ENCODE peak calls at places on chromosomes 3 and 15, in six cellular contexts. N is upper lobe of left lung, Y is HCT116, L is HepG2, M is K562, Z is GM12878. D is an unnamed sample.

GRCh38 chr3:190504354-190505125 is 9.3 kb upstream of the IL1RAP start:
- ATAC-seq in N (no peak), Y (peak; percentile 78), L (peak; percentile 85), M (no peak), Z (peak; percentile 45), D (no peak)

GRCh38 chr3:110902453-110903085 is 169.0 kb upstream of the NECTIN3 start:
- ATAC-seq in N (no peak), Y (no peak), L (no peak), M (no peak), Z (no peak), D (no peak)

GRCh38 chr3:124202754-124203153 is 210.8 kb upstream of the ROPN1 start:
- ATAC-seq in N (peak; percentile 72), Y (no peak), L (no peak), M (no peak), Z (no peak), D (peak; percentile 67)

GRCh38 chr3:1696654-1697275 is 401.9 kb upstream of the CNTN4 start:
- ATAC-seq in N (no peak), Y (no peak), L (no peak), M (no peak), Z (no peak), D (no peak)

GRCh38 chr3:158057666-158058065 is 48.6 kb downstream of the SHOX2 start:
- ATAC-seq in N (no peak), Y (no peak), L (no peak), M (no peak), Z (no peak), D (no peak)

GRCh38 chr3:28835751-28836150 is 445.1 kb upstream of the RBMS3 start:
- ATAC-seq in N (no peak), Y (no peak), L (no peak), M (no peak), Z (no peak), D (no peak)

GRCh38 chr3:44899683-44900367 is 25.4 kb downstream of the TGM4 start:
- ATAC-seq in N (no peak), Y (no peak), L (peak; percentile 73), M (peak; percentile 54), Z (no peak), D (no peak)

GRCh38 chr3:177646749-177647148 is 449.5 kb upstream of the TBL1XR1 start:
- ATAC-seq in N (no peak), Y (no peak), L (no peak), M (no peak), Z (no peak), D (no peak)

GRCh38 chr3:38543602-38544001 is 47.5 kb downstream of the EXOG start:
- ATAC-seq in N (no peak), Y (no peak), L (peak; percentile 11), M (no peak), Z (no peak), D (no peak)

GRCh38 chr3:119490153-119490552 is 8.2 kb upstream of the TIMMDC1 start:
- ATAC-seq in N (no peak), Y (peak; percentile 63), L (peak; percentile 78), M (peak; percentile 42), Z (no peak), D (no peak)

GRCh38 chr15:56927816-56928215 is 9.4 kb downstream of the TCF12 start:
- ATAC-seq in N (no peak), Y (no peak), L (no peak), M (no peak), Z (no peak), D (no peak)

GRCh38 chr3:13879946-13880810 is at the start of gene WNT7A:
- ATAC-seq in N (peak; percentile 27), Y (peak; percentile 71), L (peak; percentile 86), M (peak; percentile 87), Z (no peak), D (no peak)

GRCh38 chr3:45793482-45794176 is 2.7 kb downstream of the SLC6A20 start:
- ATAC-seq in N (no peak), Y (peak; percentile 60), L (no peak), M (no peak), Z (no peak), D (no peak)

GRCh38 chr3:188689101-188689574 is 482.6 kb upstream of the TPRG1 start:
- ATAC-seq in N (no peak), Y (no peak), L (no peak), M (no peak), Z (no peak), D (peak; percentile 81)

GRCh38 chr3:124157748-124158147 is 165.8 kb upstream of the ROPN1 start:
- ATAC-seq in N (peak; percentile 61), Y (no peak), L (no peak), M (no peak), Z (no peak), D (no peak)

GRCh38 chr15:65194826-65195541 is 9.8 kb upstream of the CLPX start:
- ATAC-seq in N (no peak), Y (no peak), L (peak; percentile 30), M (peak; percentile 48), Z (no peak), D (peak; percentile 68)

GRCh38 chr15:72590427-72590826 is 64.1 kb upstream of the GOLGA6B start:
- ATAC-seq in N (no peak), Y (no peak), L (no peak), M (no peak), Z (no peak), D (no peak)

GRCh38 chr3:73549071-73549600 is 75.6 kb downstream of the PDZRN3 start:
- ATAC-seq in N (no peak), Y (no peak), L (no peak), M (no peak), Z (no peak), D (no peak)

GRCh38 chr15:90400005-90400758 is 12.1 kb downstream of the IQGAP1 start:
- ATAC-seq in N (peak; percentile 27), Y (peak; percentile 59), L (peak; percentile 78), M (peak; percentile 54), Z (peak; percentile 23), D (peak; percentile 4)

GRCh38 chr3:179954226-179954870 is 82.4 kb downstream of the PEX5L start:
- ATAC-seq in N (no peak), Y (no peak), L (no peak), M (no peak), Z (no peak), D (no peak)

GRCh38 chr3:195770081-195770840 is 41.5 kb downstream of the MUC4 start:
- ATAC-seq in N (no peak), Y (no peak), L (no peak), M (no peak), Z (no peak), D (no peak)

GRCh38 chr3:66473181-66473580 is 27.6 kb downstream of the LRIG1 start:
- ATAC-seq in N (no peak), Y (no peak), L (no peak), M (no peak), Z (no peak), D (no peak)

GRCh38 chr15:23890218-23890617 is 203.1 kb upstream of the NDN start:
- ATAC-seq in N (no peak), Y (no peak), L (no peak), M (no peak), Z (no peak), D (no peak)

GRCh38 chr3:148208975-148209374 is 488.7 kb upstream of the AGTR1 start:
- ATAC-seq in N (no peak), Y (no peak), L (no peak), M (no peak), Z (no peak), D (no peak)

DNA sequence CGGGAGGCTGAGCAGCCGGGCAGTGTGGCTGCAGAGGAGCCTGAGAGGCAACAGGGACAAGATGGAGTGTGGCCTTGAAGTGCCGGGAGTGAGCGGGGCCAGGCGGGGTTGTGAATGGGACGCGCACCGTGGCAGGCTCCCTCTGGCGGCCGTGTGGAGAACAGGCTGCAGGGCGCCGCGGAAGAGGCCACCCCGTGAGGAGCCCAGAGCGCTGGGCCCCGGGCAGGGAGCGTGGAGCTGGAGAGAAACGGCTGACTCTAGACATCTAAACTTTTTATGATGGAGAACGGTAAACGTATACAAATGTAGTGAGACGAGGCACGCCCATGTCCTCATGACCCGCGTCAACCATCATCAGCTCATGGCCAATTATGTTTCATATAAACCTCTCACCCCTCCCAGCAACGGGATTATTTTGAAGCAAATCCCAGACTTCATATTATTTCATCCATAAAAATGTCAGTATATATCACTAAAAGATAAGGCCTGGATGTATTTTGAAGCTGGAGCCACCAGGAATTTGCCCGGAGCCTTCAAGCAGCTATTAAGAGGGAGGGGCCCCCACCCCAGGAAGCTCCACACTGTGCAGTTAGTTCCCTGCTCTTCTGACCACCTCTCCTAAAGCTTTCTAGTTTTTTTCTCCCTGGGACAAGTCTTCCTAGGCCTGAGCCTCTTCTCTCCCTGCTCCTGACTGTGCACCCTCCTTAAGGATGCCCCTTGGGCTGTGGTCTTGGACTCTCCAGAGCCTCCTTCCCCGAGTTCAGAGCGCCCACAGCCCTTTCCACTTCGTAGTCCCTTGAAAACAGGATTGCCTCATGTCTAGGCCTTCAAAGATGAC is 149.4 kb downstream of the SMAD6 start:
- ATAC-seq in N (peak; percentile 94), Y (peak; percentile 94), L (peak; percentile 87), M (peak; percentile 96), Z (peak; percentile 99), D (peak; percentile 90)
- TF ChIP-seq POLR2AphosphoS5 in N (peak; percentile 57), Y (peak; percentile 15), L (no peak), M (no peak), Z (no peak), D (peak; percentile 22)

DNA sequence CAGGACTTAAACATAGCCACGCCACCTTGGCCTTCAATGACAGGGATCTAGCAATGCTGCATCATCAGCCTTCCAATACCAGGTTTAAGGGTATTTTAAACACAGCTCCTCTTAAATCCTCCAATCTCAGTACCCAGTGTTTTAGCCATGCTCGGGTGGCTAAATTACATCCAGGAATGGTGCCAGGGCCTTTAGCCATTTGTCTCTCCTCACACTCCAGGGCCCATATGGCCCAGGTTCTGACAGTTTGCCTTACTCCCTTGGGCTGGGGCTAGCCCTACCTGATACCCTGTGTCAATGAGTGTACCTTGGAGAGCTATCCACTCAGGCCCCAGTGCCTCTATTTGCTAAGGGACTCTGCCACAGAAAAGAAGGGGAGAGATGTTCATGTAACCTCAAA is 29.4 kb downstream of the ZNF589 start:
- ATAC-seq in N (no peak), Y (no peak), L (no peak), M (no peak), Z (no peak), D (no peak)
- H3K9me3 ChIP-seq in N (no peaks in the 10 kb centered on the region), Y (no peaks in the 10 kb centered on the region), L (no peaks in the 10 kb centered on the region), M (peaks cover 4% of the 10 kb centered on the region), Z (no peaks in the 10 kb centered on the region), D (no peaks in the 10 kb centered on the region)

DNA sequence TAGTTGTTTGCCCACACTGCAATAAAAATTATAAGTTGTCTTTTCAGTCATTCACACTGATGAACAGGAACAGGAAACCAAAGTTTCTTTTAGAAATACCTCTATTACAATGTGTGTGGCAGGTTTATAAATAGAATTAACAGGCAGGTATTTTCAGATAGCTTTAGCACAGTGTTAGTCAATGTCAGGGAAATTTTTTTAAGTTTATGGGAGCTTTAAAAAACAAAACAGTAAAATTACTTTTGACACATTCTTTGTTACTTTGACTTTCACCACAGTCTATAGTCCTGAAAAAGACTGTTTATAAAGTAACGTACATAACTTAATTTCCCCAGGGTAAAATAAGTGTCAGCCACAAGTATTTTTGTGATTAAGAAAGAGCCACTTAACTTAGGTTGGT is 38.1 kb downstream of the SERPINI1 start:
- ATAC-seq in N (no peak), Y (no peak), L (no peak), M (no peak), Z (peak; percentile 86), D (no peak)
- TF ChIP-seq POLR2A in N (no peak), Y (no peak), L (no peak), M (no peak), Z (no peak), D (no peak)

GRCh38 chr3:137163958-137164357 is 206.2 kb downstream of the IL20RB start:
- ATAC-seq in N (no peak), Y (no peak), L (no peak), M (no peak), Z (no peak), D (no peak)
- TF ChIP-seq POLR2AphosphoS5 in N (no peak), Y (no peak), L (no peak), M (no peak), Z (no peak), D (no peak)